ENCODE peak calls at places on chromosomes 7 and 10, in six cellular contexts. Z is HCT116, W is breast epithelium, L is uterus, V is right lobe of liver, U is IMR-90. E is an unnamed sample.

GRCh38 chr10:77511498-77512218 is 126.0 kb downstream of the KCNMA1 start:
- DNase-seq in Z (no peak), L (no peak), W (no peak), U (no peak), V (no peak), E (no peak)

GRCh38 chr10:92387289-92387940 is 96.4 kb downstream of the MARCHF5 start:
- DNase-seq in W (no peak), V (no peak), Z (peak; percentile 62), L (no peak), U (peak; percentile 75), E (no peak)

GRCh38 chr10:122029503-122030199 is 40.7 kb downstream of the TACC2 start:
- DNase-seq in L (no peak), U (no peak), Z (no peak), V (no peak), W (no peak), E (no peak)

GRCh38 chr7:48004023-48004422 is 24.6 kb upstream of the HUS1 start:
- DNase-seq in L (no peak), W (no peak), Z (no peak), V (no peak), U (no peak), E (no peak)

GRCh38 chr7:111438369-111439289 is 123.7 kb downstream of the IMMP2L start:
- DNase-seq in Z (no peak), W (no peak), L (no peak), U (peak; percentile 84), V (no peak), E (no peak)

GRCh38 chr7:158863611-158864506 is 7.5 kb downstream of the DYNC2I1 start:
- DNase-seq in W (peak; percentile 69), U (peak; percentile 60), L (peak; percentile 59), Z (peak; percentile 31), V (peak; percentile 75), E (peak; percentile 80)

GRCh38 chr10:7525314-7526016 is 114.6 kb upstream of the SFMBT2 start:
- DNase-seq in U (peak; percentile 66), W (peak; percentile 35), V (no peak), L (peak; percentile 53), Z (peak; percentile 51), E (peak; percentile 63)

GRCh38 chr10:77188511-77188910 is 449.1 kb downstream of the KCNMA1 start:
- DNase-seq in L (no peak), W (no peak), U (peak; percentile 61), V (no peak), Z (no peak), E (no peak)

GRCh38 chr10:66803174-66803573 is 122.7 kb upstream of the LRRTM3 start:
- DNase-seq in V (no peak), Z (no peak), L (no peak), W (no peak), U (no peak), E (no peak)

DNA sequence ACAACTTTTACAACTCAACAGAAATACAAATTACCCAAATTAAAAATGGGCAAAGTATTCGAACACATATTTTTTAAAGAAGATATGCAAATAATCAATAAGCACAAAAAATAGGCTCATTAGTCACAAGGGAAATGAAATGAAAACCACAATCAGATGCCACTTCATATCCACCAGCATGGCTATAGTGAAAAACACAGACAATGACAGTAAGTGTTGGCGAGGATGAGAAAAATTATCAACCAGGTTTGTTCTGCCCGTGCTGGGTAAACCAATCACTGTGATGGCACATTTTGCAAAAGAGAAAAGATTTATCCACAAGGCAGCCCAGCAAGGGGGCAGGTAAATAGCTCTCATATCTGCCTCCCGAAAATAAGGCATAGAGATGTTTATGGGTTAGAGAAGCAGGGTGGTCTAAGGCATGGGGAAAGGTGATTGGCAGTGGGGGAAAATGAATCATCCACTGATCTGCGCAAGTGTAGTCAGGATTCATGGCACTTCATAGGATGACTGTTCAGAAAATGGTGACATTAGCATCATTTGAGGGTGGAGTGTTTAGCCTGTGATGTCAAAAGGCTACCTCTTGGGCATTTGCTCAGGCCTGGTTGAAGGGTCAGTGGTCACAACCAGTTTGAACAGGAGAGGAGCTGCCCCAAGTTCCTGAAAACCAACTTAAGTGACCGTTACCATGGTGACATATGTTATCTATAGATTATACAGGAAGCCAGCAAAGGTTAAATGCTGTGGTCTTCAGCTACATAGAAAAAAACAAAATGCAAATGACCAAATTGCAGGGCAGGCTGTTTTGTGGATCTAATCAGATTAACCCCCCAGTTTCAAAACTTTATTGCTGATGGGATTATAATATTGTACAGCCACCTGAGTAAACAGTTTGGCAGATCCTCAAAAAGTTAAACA is 8.0 kb upstream of the CFAP70 start:
- DNase-seq in V (no peak), Z (no peak), U (no peak), L (no peak), W (no peak), E (no peak)
- TF ChIP-seq POLR2A in V (no peak), Z (no peak), U (no peak), L (no peak), W (no peak), E (no peak)

GRCh38 chr7:78207262-78207661 is 408.7 kb downstream of the PHTF2 start:
- DNase-seq in V (no peak), L (no peak), U (no peak), Z (no peak), W (no peak), E (no peak)

GRCh38 chr7:78215199-78215598 is 416.6 kb downstream of the PHTF2 start:
- DNase-seq in W (no peak), V (no peak), Z (no peak), L (no peak), U (no peak), E (no peak)

GRCh38 chr7:78218051-78218450 is 419.5 kb downstream of the PHTF2 start:
- DNase-seq in V (no peak), U (peak; percentile 79), W (no peak), L (no peak), Z (no peak), E (no peak)

GRCh38 chr7:78213402-78213801 is 414.8 kb downstream of the PHTF2 start:
- DNase-seq in L (no peak), Z (no peak), U (no peak), V (no peak), W (no peak), E (no peak)

GRCh38 chr7:78212476-78213060 is 414.0 kb downstream of the PHTF2 start:
- DNase-seq in W (no peak), Z (no peak), L (no peak), U (peak; percentile 12), V (no peak), E (no peak)
- H3K27ac ChIP-seq in W (no peak overlapping the region), Z (no peak overlapping the region), L (no peak overlapping the region), U (no peak overlapping the region), V (no peak overlapping the region), E (no peak overlapping the region)

GRCh38 chr10:78602201-78602917 is 466.4 kb upstream of the ZMIZ1 start:
- DNase-seq in V (no peak), L (peak; percentile 6), W (no peak), Z (no peak), U (peak; percentile 19), E (no peak)

GRCh38 chr10:78600121-78600665 is 468.6 kb upstream of the ZMIZ1 start:
- DNase-seq in V (no peak), W (no peak), Z (no peak), U (no peak), L (no peak), E (no peak)

GRCh38 chr10:78599122-78599853 is 469.5 kb upstream of the ZMIZ1 start:
- DNase-seq in V (no peak), Z (no peak), W (no peak), L (peak; percentile 8), U (no peak), E (no peak)

GRCh38 chr10:78597791-78598555 is 470.8 kb upstream of the ZMIZ1 start:
- DNase-seq in V (no peak), U (no peak), L (peak; percentile 10), W (peak; percentile 86), Z (no peak), E (no peak)

DNA sequence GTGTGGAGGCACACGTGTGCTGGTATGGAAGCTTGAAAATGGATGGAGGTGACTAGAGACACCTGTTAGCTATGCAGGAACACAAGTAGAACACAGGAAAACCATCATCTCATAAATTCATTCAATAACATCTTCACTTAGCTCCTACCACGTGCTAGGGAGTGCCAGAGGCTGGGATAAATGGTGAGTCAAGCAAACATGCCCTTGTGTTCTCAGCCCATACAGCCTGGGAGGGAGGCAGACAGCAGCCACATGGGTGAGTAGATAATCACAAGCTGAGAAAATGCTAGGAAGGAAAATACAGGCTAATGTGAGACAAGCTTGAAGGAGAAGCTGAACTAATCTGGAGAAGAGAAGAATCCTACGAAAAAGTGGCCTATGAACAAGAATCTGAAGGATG is 468.0 kb upstream of the ZMIZ1 start:
- DNase-seq in V (no peak), W (no peak), Z (no peak), L (peak; percentile 16), U (peak; percentile 36), E (peak; percentile 20)
- TF ChIP-seq CTCF in V (no peak), W (no peak), Z (no peak), L (no peak), U (no peak), E (no peak)

GRCh38 chr10:88991161-88991899 is 732 bp downstream of the FAS start:
- DNase-seq in Z (peak; percentile 35), U (peak; percentile 68), V (peak; percentile 86), W (peak; percentile 72), L (peak; percentile 86), E (peak; percentile 70)
- TF ChIP-seq POLR2A in Z (no peak), U (peak; percentile 47), V (peak; percentile 20), W (peak; percentile 35), L (peak; percentile 50), E (peak; percentile 53)

DNA sequence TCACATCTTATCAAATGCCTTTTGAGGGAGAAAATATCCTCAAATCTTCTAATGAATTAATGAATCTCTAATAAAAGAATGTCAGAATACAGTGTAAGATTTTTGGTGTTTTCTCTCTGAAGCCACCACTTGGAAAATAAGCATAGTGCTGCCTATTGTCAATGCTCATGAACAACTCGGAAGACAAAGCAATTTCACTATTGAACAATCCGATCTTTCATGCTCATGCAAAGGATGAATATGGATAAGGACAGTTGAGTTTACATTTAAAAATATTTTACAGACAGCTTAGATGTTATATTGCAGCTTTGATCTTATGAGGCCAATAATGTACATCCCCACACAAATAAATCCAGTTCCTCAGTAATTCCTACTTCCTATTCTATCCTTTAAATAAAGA is 40.6 kb downstream of the MAGI2 start:
- DNase-seq in U (no peak), V (no peak), L (no peak), W (no peak), Z (no peak), E (no peak)
- H3K27ac ChIP-seq in U (no peak overlapping the region), V (no peak overlapping the region), L (no peak overlapping the region), W (no peak overlapping the region), Z (no peak overlapping the region), E (no peak overlapping the region)

GRCh38 chr7:20343211-20343610 is 12.5 kb downstream of the ITGB8 start:
- DNase-seq in U (no peak), Z (no peak), W (no peak), V (no peak), L (no peak), E (no peak)
- TF ChIP-seq CTCF in U (peak; percentile 22), Z (peak; percentile 45), W (no peak), V (no peak), L (no peak), E (peak; percentile 13)

GRCh38 chr7:100158229-100159098 is at the start of gene TRAPPC14:
- DNase-seq in U (peak; percentile 70), V (peak; percentile 93), W (peak; percentile 83), L (peak; percentile 97), Z (no peak), E (peak; percentile 95)
- TF ChIP-seq POLR2A in U (no peak), V (peak; percentile 61), W (peak; percentile 26), L (no peak), Z (peak; percentile 76), E (peak; percentile 71)